ENCODE peak calls at places on chromosome 15, in five cellular contexts. O is activated CD8-positive, alpha-beta T cell treated with anti-CD3 and anti-CD28 coated beads, Interleukin-2, amount 10 ng/mL, durations not matched to agents 7 days and 5 days; A is right cardiac atrium; B is T-cell; U is Right ventricle myocardium superior. K is an unnamed sample.

GRCh38 chr15:90683371-90683770 is 33.8 kb upstream of the BLM start:
- ATAC-seq in O (no peak), A (no peak), B (no peak), U (no peak), K (no peak)

GRCh38 chr15:72970965-72971746 is 81.1 kb upstream of the NEO1 start:
- ATAC-seq in O (no peak), A (peak; percentile 53), B (no peak), U (peak; percentile 48), K (no peak)

GRCh38 chr15:61275901-61276300 is 46.8 kb upstream of the RORA start:
- ATAC-seq in O (no peak), A (no peak), B (no peak), U (no peak), K (no peak)

GRCh38 chr15:72902245-72902928 is 118.8 kb upstream of the ADPGK start:
- ATAC-seq in O (no peak), A (peak; percentile 98), B (no peak), U (peak; percentile 97), K (peak; percentile 89)

GRCh38 chr15:71278989-71279756 is 163.9 kb downstream of the THSD4 start:
- ATAC-seq in O (no peak), A (peak; percentile 88), B (no peak), U (peak; percentile 78), K (peak; percentile 87)

GRCh38 chr15:52709172-52709979 is 30.2 kb upstream of the ATOSA start:
- ATAC-seq in O (no peak), A (peak; percentile 68), B (no peak), U (peak; percentile 46), K (no peak)

GRCh38 chr15:38589502-38589901 is 24.9 kb upstream of the RASGRP1 start:
- ATAC-seq in O (no peak), A (peak; percentile 47), B (no peak), U (no peak), K (no peak)

GRCh38 chr15:31346367-31347066 is 19.9 kb downstream of the KLF13 start:
- ATAC-seq in O (no peak), A (no peak), B (no peak), U (no peak), K (no peak)

GRCh38 chr15:80834402-80834801 is 55.2 kb downstream of the CEMIP start:
- ATAC-seq in O (no peak), A (no peak), B (no peak), U (no peak), K (no peak)

GRCh38 chr15:48565560-48566482 is 79.7 kb downstream of the FBN1 start:
- ATAC-seq in O (no peak), A (peak; percentile 73), B (no peak), U (peak; percentile 59), K (peak; percentile 74)

GRCh38 chr15:52378746-52379394 is 83.3 kb upstream of the MYO5C start:
- ATAC-seq in O (no peak), A (no peak), B (no peak), U (no peak), K (no peak)